ENCODE peak calls at places on chromosome 7, in seven cellular contexts. One of them, this sample, is unnamed.

GRCh38 chr7:98203261-98203963 is 7.8 kb upstream of the BHLHA15 start:
- DNase-seq in HCT116: no peak
- DNase-seq in NT2/D1: no peak
- DNase-seq in H1: no peak
- DNase-seq in SK-N-SH: no peak
- DNase-seq in K562: no peak
- DNase-seq in HepG2: no peak
- DNase-seq in this sample: no peak

GRCh38 chr7:68334613-68335303 is 1263.5 kb upstream of the AUTS2 start:
- DNase-seq in HCT116: no peak
- DNase-seq in NT2/D1: no peak
- DNase-seq in H1: no peak
- DNase-seq in SK-N-SH: no peak
- DNase-seq in K562: no peak
- DNase-seq in HepG2: no peak
- DNase-seq in this sample: no peak

GRCh38 chr7:21154592-21154991 is 273.3 kb upstream of the SP4 start:
- DNase-seq in HCT116: no peak
- DNase-seq in NT2/D1: no peak
- DNase-seq in H1: no peak
- DNase-seq in SK-N-SH: no peak
- DNase-seq in K562: no peak
- DNase-seq in HepG2: no peak
- DNase-seq in this sample: no peak

GRCh38 chr7:144656960-144657359 is 178.9 kb downstream of the TPK1 start:
- DNase-seq in HCT116: no peak
- DNase-seq in NT2/D1: no peak
- DNase-seq in H1: no peak
- DNase-seq in SK-N-SH: no peak
- DNase-seq in K562: no peak
- DNase-seq in HepG2: no peak
- DNase-seq in this sample: no peak

GRCh38 chr7:116528008-116528789 is 3.4 kb downstream of the CAV1 start:
- DNase-seq in HCT116: peak
- DNase-seq in NT2/D1: no peak
- DNase-seq in H1: no peak
- DNase-seq in SK-N-SH: peak
- DNase-seq in K562: no peak
- DNase-seq in HepG2: no peak
- DNase-seq in this sample: no peak

GRCh38 chr7:33529070-33529469 is 376.3 kb upstream of the BMPER start:
- DNase-seq in HCT116: no peak
- DNase-seq in NT2/D1: no peak
- DNase-seq in H1: no peak
- DNase-seq in SK-N-SH: no peak
- DNase-seq in K562: no peak
- DNase-seq in HepG2: no peak
- DNase-seq in this sample: no peak

GRCh38 chr7:96152706-96153105 is 169.2 kb downstream of the SLC25A13 start:
- DNase-seq in HCT116: no peak
- DNase-seq in NT2/D1: no peak
- DNase-seq in H1: no peak
- DNase-seq in SK-N-SH: no peak
- DNase-seq in K562: no peak
- DNase-seq in HepG2: no peak
- DNase-seq in this sample: no peak

GRCh38 chr7:135147899-135148721 is at the start of gene TMEM140:
- DNase-seq in HCT116: no peak
- DNase-seq in NT2/D1: no peak
- DNase-seq in H1: no peak
- DNase-seq in SK-N-SH: no peak
- DNase-seq in K562: no peak
- DNase-seq in HepG2: peak
- DNase-seq in this sample: peak

GRCh38 chr7:103447073-103447960 is 1.3 kb upstream of the SLC26A5 start:
- DNase-seq in HCT116: peak
- DNase-seq in NT2/D1: peak
- DNase-seq in H1: peak
- DNase-seq in SK-N-SH: peak
- DNase-seq in K562: peak
- DNase-seq in HepG2: peak
- DNase-seq in this sample: no peak

GRCh38 chr7:130273863-130274262 is 7.2 kb downstream of the CPA2 start:
- DNase-seq in HCT116: no peak
- DNase-seq in NT2/D1: no peak
- DNase-seq in H1: no peak
- DNase-seq in SK-N-SH: no peak
- DNase-seq in K562: no peak
- DNase-seq in HepG2: no peak
- DNase-seq in this sample: no peak

GRCh38 chr7:126700807-126701604 is 551.7 kb downstream of the GRM8 start:
- DNase-seq in HCT116: peak
- DNase-seq in NT2/D1: peak
- DNase-seq in H1: no peak
- DNase-seq in SK-N-SH: peak
- DNase-seq in K562: peak
- DNase-seq in HepG2: peak
- DNase-seq in this sample: peak

GRCh38 chr7:134873253-134873652 is 93.8 kb downstream of the CALD1 start:
- DNase-seq in HCT116: no peak
- DNase-seq in NT2/D1: no peak
- DNase-seq in H1: no peak
- DNase-seq in SK-N-SH: no peak
- DNase-seq in K562: no peak
- DNase-seq in HepG2: no peak
- DNase-seq in this sample: no peak

GRCh38 chr7:103905997-103906396 is 83.5 kb downstream of the RELN start:
- DNase-seq in HCT116: no peak
- DNase-seq in NT2/D1: no peak
- DNase-seq in H1: no peak
- DNase-seq in SK-N-SH: no peak
- DNase-seq in K562: no peak
- DNase-seq in HepG2: no peak
- DNase-seq in this sample: no peak

GRCh38 chr7:103772171-103772570 is 217.3 kb downstream of the RELN start:
- DNase-seq in HCT116: no peak
- DNase-seq in NT2/D1: no peak
- DNase-seq in H1: no peak
- DNase-seq in SK-N-SH: no peak
- DNase-seq in K562: no peak
- DNase-seq in HepG2: no peak
- DNase-seq in this sample: no peak

GRCh38 chr7:108246227-108246837 is 116.2 kb upstream of the LAMB4 start:
- DNase-seq in HCT116: peak
- DNase-seq in NT2/D1: peak
- DNase-seq in H1: no peak
- DNase-seq in SK-N-SH: no peak
- DNase-seq in K562: peak
- DNase-seq in HepG2: peak
- DNase-seq in this sample: peak

GRCh38 chr7:1014681-1015080 is 29.7 kb upstream of the GPR146 start:
- DNase-seq in HCT116: no peak
- DNase-seq in NT2/D1: no peak
- DNase-seq in H1: no peak
- DNase-seq in SK-N-SH: no peak
- DNase-seq in K562: no peak
- DNase-seq in HepG2: no peak
- DNase-seq in this sample: no peak

GRCh38 chr7:141362580-141363435 is 188.4 kb upstream of the AGK start:
- DNase-seq in HCT116: no peak
- DNase-seq in NT2/D1: peak
- DNase-seq in H1: no peak
- DNase-seq in SK-N-SH: peak
- DNase-seq in K562: no peak
- DNase-seq in HepG2: no peak
- DNase-seq in this sample: no peak

GRCh38 chr7:23654508-23654907 is 25.5 kb upstream of the FAM221A start:
- DNase-seq in HCT116: peak
- DNase-seq in NT2/D1: peak
- DNase-seq in H1: peak
- DNase-seq in SK-N-SH: peak
- DNase-seq in K562: peak
- DNase-seq in HepG2: peak
- DNase-seq in this sample: no peak

GRCh38 chr7:23655433-23655832 is 24.6 kb upstream of the FAM221A start:
- DNase-seq in HCT116: no peak
- DNase-seq in NT2/D1: no peak
- DNase-seq in H1: no peak
- DNase-seq in SK-N-SH: no peak
- DNase-seq in K562: no peak
- DNase-seq in HepG2: no peak
- DNase-seq in this sample: no peak

GRCh38 chr7:23658831-23659427 is 21.1 kb upstream of the FAM221A start:
- DNase-seq in HCT116: no peak
- DNase-seq in NT2/D1: no peak
- DNase-seq in H1: no peak
- DNase-seq in SK-N-SH: no peak
- DNase-seq in K562: no peak
- DNase-seq in HepG2: no peak
- DNase-seq in this sample: no peak

DNA sequence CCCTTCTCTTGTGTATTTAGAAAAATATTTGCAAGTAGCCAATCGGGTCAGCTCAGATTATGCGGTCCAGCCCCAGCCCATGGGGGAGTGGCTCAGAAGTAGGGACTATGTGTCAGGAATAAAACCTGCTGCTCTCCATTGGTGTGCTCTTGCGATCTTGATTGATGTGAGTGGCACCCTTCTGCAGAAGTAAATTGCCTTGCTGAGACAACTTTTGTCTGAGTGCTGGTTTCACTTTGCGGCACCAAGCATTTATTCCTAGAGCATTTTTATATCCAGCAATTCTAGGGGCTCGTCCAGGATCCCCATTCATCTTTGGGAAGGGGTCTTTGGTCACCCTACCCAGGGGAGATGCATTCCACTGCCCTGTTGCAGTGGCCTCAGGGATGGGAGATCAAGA is 26.1 kb upstream of the FAM221A start:
- DNase-seq in HCT116: no peak
- DNase-seq in NT2/D1: no peak
- DNase-seq in H1: no peak
- DNase-seq in SK-N-SH: no peak
- DNase-seq in K562: no peak
- DNase-seq in HepG2: no peak
- DNase-seq in this sample: no peak
- TF ChIP-seq YY1 in HCT116: no peak
- TF ChIP-seq YY1 in NT2/D1: no peak
- TF ChIP-seq YY1 in H1: no peak
- TF ChIP-seq YY1 in SK-N-SH: no peak
- TF ChIP-seq YY1 in K562: no peak
- TF ChIP-seq YY1 in HepG2: no peak
- TF ChIP-seq YY1 in this sample: no peak

GRCh38 chr7:139494835-139495568 is 11.5 kb upstream of the KLRG2 start:
- DNase-seq in HCT116: no peak
- DNase-seq in NT2/D1: no peak
- DNase-seq in H1: no peak
- DNase-seq in SK-N-SH: no peak
- DNase-seq in K562: no peak
- DNase-seq in HepG2: no peak
- DNase-seq in this sample: peak

GRCh38 chr7:139488810-139489209 is 5.3 kb upstream of the KLRG2 start:
- DNase-seq in HCT116: no peak
- DNase-seq in NT2/D1: no peak
- DNase-seq in H1: no peak
- DNase-seq in SK-N-SH: no peak
- DNase-seq in K562: no peak
- DNase-seq in HepG2: no peak
- DNase-seq in this sample: no peak

GRCh38 chr7:139492293-139492692 is 8.8 kb upstream of the KLRG2 start:
- DNase-seq in HCT116: no peak
- DNase-seq in NT2/D1: no peak
- DNase-seq in H1: no peak
- DNase-seq in SK-N-SH: no peak
- DNase-seq in K562: no peak
- DNase-seq in HepG2: no peak
- DNase-seq in this sample: no peak

GRCh38 chr7:139487366-139488080 is 4.0 kb upstream of the KLRG2 start:
- DNase-seq in HCT116: no peak
- DNase-seq in NT2/D1: no peak
- DNase-seq in H1: no peak
- DNase-seq in SK-N-SH: no peak
- DNase-seq in K562: no peak
- DNase-seq in HepG2: no peak
- DNase-seq in this sample: no peak

DNA sequence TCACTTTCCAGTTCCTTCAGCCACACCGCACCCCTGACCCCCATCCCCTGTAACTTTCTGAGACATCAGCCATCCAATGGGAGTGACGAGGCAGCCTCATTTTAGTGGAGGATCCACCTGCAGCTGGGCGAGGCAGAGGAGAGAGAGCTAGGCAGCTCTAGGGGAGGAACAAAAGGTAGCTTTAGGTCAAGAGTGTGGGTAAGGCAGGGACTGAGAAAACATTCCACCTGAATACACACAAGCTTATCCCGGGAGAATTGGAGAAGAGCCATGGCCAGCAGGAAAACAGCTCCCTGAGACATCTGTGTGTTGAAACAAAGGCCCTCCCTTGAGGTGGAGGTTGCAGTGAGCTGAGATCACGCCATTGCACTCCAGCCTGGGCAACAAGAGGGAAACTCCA is 6.7 kb upstream of the KLRG2 start:
- DNase-seq in HCT116: no peak
- DNase-seq in NT2/D1: no peak
- DNase-seq in H1: no peak
- DNase-seq in SK-N-SH: no peak
- DNase-seq in K562: no peak
- DNase-seq in HepG2: no peak
- DNase-seq in this sample: no peak
- TF ChIP-seq YY1 in HCT116: no peak
- TF ChIP-seq YY1 in NT2/D1: no peak
- TF ChIP-seq YY1 in H1: no peak
- TF ChIP-seq YY1 in SK-N-SH: no peak
- TF ChIP-seq YY1 in K562: no peak
- TF ChIP-seq YY1 in HepG2: no peak
- TF ChIP-seq YY1 in this sample: no peak

GRCh38 chr7:27181795-27182275 is 3.2 kb downstream of the HOXA11 start:
- DNase-seq in HCT116: no peak
- DNase-seq in NT2/D1: no peak
- DNase-seq in H1: peak
- DNase-seq in SK-N-SH: no peak
- DNase-seq in K562: no peak
- DNase-seq in HepG2: no peak
- DNase-seq in this sample: no peak
- TF ChIP-seq YY1 in HCT116: no peak
- TF ChIP-seq YY1 in NT2/D1: no peak
- TF ChIP-seq YY1 in H1: no peak
- TF ChIP-seq YY1 in SK-N-SH: no peak
- TF ChIP-seq YY1 in K562: no peak
- TF ChIP-seq YY1 in HepG2: no peak
- TF ChIP-seq YY1 in this sample: no peak

DNA sequence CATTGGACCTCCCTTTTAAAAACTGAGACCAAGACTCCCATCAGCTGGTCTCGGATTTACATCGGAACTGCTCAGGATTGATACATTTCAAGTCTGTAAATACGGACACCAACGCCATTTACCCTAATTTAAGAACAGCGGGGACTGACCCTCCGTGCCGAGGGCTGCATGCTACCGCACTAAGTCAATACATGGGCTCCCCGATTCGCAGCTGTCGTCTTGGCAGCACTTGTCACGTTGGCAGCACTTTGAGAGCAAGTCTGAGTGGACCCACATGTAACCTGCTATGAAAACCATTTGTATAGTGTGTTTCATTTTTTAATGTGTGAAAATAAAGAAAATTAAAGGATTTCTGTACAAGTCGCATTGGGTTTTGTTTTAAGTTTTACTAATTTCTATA is 83.4 kb downstream of the EZH2 start:
- DNase-seq in HCT116: no peak
- DNase-seq in NT2/D1: no peak
- DNase-seq in H1: no peak
- DNase-seq in SK-N-SH: no peak
- DNase-seq in K562: no peak
- DNase-seq in HepG2: no peak
- DNase-seq in this sample: no peak
- TF ChIP-seq YY1 in HCT116: no peak
- TF ChIP-seq YY1 in NT2/D1: no peak
- TF ChIP-seq YY1 in H1: no peak
- TF ChIP-seq YY1 in SK-N-SH: no peak
- TF ChIP-seq YY1 in K562: no peak
- TF ChIP-seq YY1 in HepG2: no peak
- TF ChIP-seq YY1 in this sample: no peak